ENCODE peak calls at places on chromosomes 4 and X, in ten cellular contexts. One of them, this sample, is unnamed.

GRCh38 chrX:46978341-46979291 is 66.4 kb downstream of the JADE3 start:
- DNase-seq in stomach: peak
- DNase-seq in endothelial cell: peak
- DNase-seq in fibroblast of mammary gland: peak
- DNase-seq in psoas muscle: peak
- DNase-seq in WTC11: peak
- DNase-seq in PC-3: peak
- DNase-seq in right cardiac atrium: peak
- DNase-seq in SW480: peak
- DNase-seq in suprapubic skin: peak
- DNase-seq in this sample: peak

GRCh38 chrX:139382529-139382928 is 148.0 kb upstream of the F9 start:
- DNase-seq in suprapubic skin: no peak
- DNase-seq in PC-3: no peak
- DNase-seq in endothelial cell: no peak
- DNase-seq in WTC11: peak
- DNase-seq in SW480: peak
- DNase-seq in psoas muscle: no peak
- DNase-seq in stomach: no peak
- DNase-seq in fibroblast of mammary gland: no peak
- DNase-seq in right cardiac atrium: no peak
- DNase-seq in this sample: no peak

GRCh38 chrX:132022115-132022862 is 813 bp upstream of the STK26 start:
- DNase-seq in PC-3: peak
- DNase-seq in endothelial cell: no peak
- DNase-seq in suprapubic skin: peak
- DNase-seq in stomach: no peak
- DNase-seq in SW480: peak
- DNase-seq in fibroblast of mammary gland: no peak
- DNase-seq in right cardiac atrium: no peak
- DNase-seq in psoas muscle: peak
- DNase-seq in WTC11: peak
- DNase-seq in this sample: peak

GRCh38 chr4:145902522-145902921 is 36.1 kb downstream of the ZNF827 start:
- DNase-seq in endothelial cell: no peak
- DNase-seq in suprapubic skin: no peak
- DNase-seq in stomach: no peak
- DNase-seq in PC-3: no peak
- DNase-seq in fibroblast of mammary gland: no peak
- DNase-seq in SW480: no peak
- DNase-seq in right cardiac atrium: peak
- DNase-seq in psoas muscle: no peak
- DNase-seq in WTC11: no peak
- DNase-seq in this sample: no peak

GRCh38 chr4:164396439-164396838 is 357.5 kb upstream of the SMIM31 start:
- DNase-seq in fibroblast of mammary gland: peak
- DNase-seq in WTC11: no peak
- DNase-seq in stomach: no peak
- DNase-seq in suprapubic skin: no peak
- DNase-seq in PC-3: peak
- DNase-seq in endothelial cell: no peak
- DNase-seq in SW480: no peak
- DNase-seq in psoas muscle: no peak
- DNase-seq in right cardiac atrium: no peak
- DNase-seq in this sample: no peak

GRCh38 chr4:164350086-164350485 is 403.8 kb upstream of the SMIM31 start:
- DNase-seq in stomach: no peak
- DNase-seq in SW480: no peak
- DNase-seq in WTC11: no peak
- DNase-seq in psoas muscle: no peak
- DNase-seq in endothelial cell: no peak
- DNase-seq in PC-3: peak
- DNase-seq in right cardiac atrium: no peak
- DNase-seq in suprapubic skin: no peak
- DNase-seq in fibroblast of mammary gland: peak
- DNase-seq in this sample: no peak

GRCh38 chr4:184845367-184846011 is 19.7 kb upstream of the ACSL1 start:
- DNase-seq in stomach: no peak
- DNase-seq in PC-3: peak
- DNase-seq in endothelial cell: no peak
- DNase-seq in WTC11: no peak
- DNase-seq in psoas muscle: no peak
- DNase-seq in SW480: peak
- DNase-seq in fibroblast of mammary gland: peak
- DNase-seq in suprapubic skin: no peak
- DNase-seq in right cardiac atrium: no peak
- DNase-seq in this sample: no peak

GRCh38 chr4:176271749-176272148 is 2.7 kb upstream of the ASB5 start:
- DNase-seq in WTC11: no peak
- DNase-seq in PC-3: peak
- DNase-seq in stomach: no peak
- DNase-seq in fibroblast of mammary gland: peak
- DNase-seq in psoas muscle: no peak
- DNase-seq in SW480: no peak
- DNase-seq in right cardiac atrium: no peak
- DNase-seq in endothelial cell: no peak
- DNase-seq in suprapubic skin: no peak
- DNase-seq in this sample: no peak

GRCh38 chr4:37892641-37893040 is 1.8 kb downstream of the TBC1D1 start:
- DNase-seq in SW480: no peak
- DNase-seq in suprapubic skin: no peak
- DNase-seq in PC-3: no peak
- DNase-seq in WTC11: no peak
- DNase-seq in fibroblast of mammary gland: no peak
- DNase-seq in endothelial cell: no peak
- DNase-seq in right cardiac atrium: no peak
- DNase-seq in stomach: no peak
- DNase-seq in psoas muscle: no peak
- DNase-seq in this sample: no peak

GRCh38 chrX:13452283-13452682 is 117.1 kb upstream of the EGFL6 start:
- DNase-seq in suprapubic skin: no peak
- DNase-seq in PC-3: no peak
- DNase-seq in stomach: no peak
- DNase-seq in SW480: no peak
- DNase-seq in fibroblast of mammary gland: peak
- DNase-seq in endothelial cell: no peak
- DNase-seq in right cardiac atrium: no peak
- DNase-seq in WTC11: no peak
- DNase-seq in psoas muscle: no peak
- DNase-seq in this sample: no peak

GRCh38 chr4:153234923-153235322 is 30.7 kb downstream of the TRIM2 start:
- DNase-seq in endothelial cell: no peak
- DNase-seq in SW480: no peak
- DNase-seq in fibroblast of mammary gland: peak
- DNase-seq in PC-3: peak
- DNase-seq in WTC11: no peak
- DNase-seq in stomach: no peak
- DNase-seq in psoas muscle: no peak
- DNase-seq in suprapubic skin: no peak
- DNase-seq in right cardiac atrium: no peak
- DNase-seq in this sample: no peak

GRCh38 chrX:134718329-134719317 is 60.4 kb upstream of the PLAC1 start:
- DNase-seq in right cardiac atrium: no peak
- DNase-seq in WTC11: no peak
- DNase-seq in suprapubic skin: no peak
- DNase-seq in psoas muscle: peak
- DNase-seq in fibroblast of mammary gland: peak
- DNase-seq in PC-3: peak
- DNase-seq in stomach: peak
- DNase-seq in SW480: peak
- DNase-seq in endothelial cell: no peak
- DNase-seq in this sample: no peak

GRCh38 chr4:93317046-93317445 is 511.5 kb upstream of the ATOH1 start:
- DNase-seq in SW480: no peak
- DNase-seq in PC-3: no peak
- DNase-seq in right cardiac atrium: no peak
- DNase-seq in stomach: no peak
- DNase-seq in fibroblast of mammary gland: no peak
- DNase-seq in endothelial cell: no peak
- DNase-seq in WTC11: no peak
- DNase-seq in suprapubic skin: no peak
- DNase-seq in psoas muscle: no peak
- DNase-seq in this sample: no peak

GRCh38 chr4:135177323-135177722 is 975.7 kb upstream of the PABPC4L start:
- DNase-seq in stomach: no peak
- DNase-seq in endothelial cell: no peak
- DNase-seq in SW480: no peak
- DNase-seq in WTC11: no peak
- DNase-seq in psoas muscle: no peak
- DNase-seq in fibroblast of mammary gland: no peak
- DNase-seq in PC-3: no peak
- DNase-seq in right cardiac atrium: no peak
- DNase-seq in suprapubic skin: no peak
- DNase-seq in this sample: no peak

GRCh38 chrX:129768586-129769466 is 10.9 kb upstream of the SASH3 start:
- DNase-seq in PC-3: no peak
- DNase-seq in endothelial cell: no peak
- DNase-seq in psoas muscle: peak
- DNase-seq in SW480: peak
- DNase-seq in WTC11: no peak
- DNase-seq in right cardiac atrium: no peak
- DNase-seq in suprapubic skin: no peak
- DNase-seq in stomach: no peak
- DNase-seq in fibroblast of mammary gland: peak
- DNase-seq in this sample: no peak

GRCh38 chr4:48858130-48858529 is 27.2 kb downstream of the OCIAD1 start:
- DNase-seq in stomach: no peak
- DNase-seq in fibroblast of mammary gland: peak
- DNase-seq in endothelial cell: no peak
- DNase-seq in PC-3: no peak
- DNase-seq in psoas muscle: no peak
- DNase-seq in suprapubic skin: no peak
- DNase-seq in SW480: no peak
- DNase-seq in WTC11: no peak
- DNase-seq in right cardiac atrium: no peak
- DNase-seq in this sample: no peak

GRCh38 chrX:73832319-73832718 is 269.3 kb downstream of the CHIC1 start:
- DNase-seq in right cardiac atrium: no peak
- DNase-seq in endothelial cell: no peak
- DNase-seq in suprapubic skin: no peak
- DNase-seq in fibroblast of mammary gland: no peak
- DNase-seq in SW480: no peak
- DNase-seq in PC-3: no peak
- DNase-seq in psoas muscle: no peak
- DNase-seq in WTC11: no peak
- DNase-seq in stomach: no peak
- DNase-seq in this sample: no peak